ENCODE peak calls at places on chromosomes 12 and 14, in nine cellular contexts. One of them, this sample, is unnamed.

GRCh38 chr12:103495158-103495782 is 498 bp downstream of the C12orf42 start:
- DNase-seq in AG09319: no peak
- DNase-seq in stimulated activated effector memory CD8-positive, alpha-beta T cell treated with anti-CD3 and anti-CD28 coated beads, Interleukin-12 subunit alpha, Interleukin-12 subunit beta, amount 100 ng/mL, for 72 hours: peak
- DNase-seq in cardiac muscle cell: peak
- DNase-seq in activated T-cell treated with anti-CD3 and anti-CD28 coated beads for 24 hours: peak
- DNase-seq in A172: no peak
- DNase-seq in Calu3: no peak
- DNase-seq in effector CD4-positive, alpha-beta T cell: peak
- DNase-seq in progenitor cell of endocrine pancreas: no peak
- DNase-seq in this sample: no peak

GRCh38 chr12:85711735-85712390 is 124.3 kb downstream of the RASSF9 start:
- DNase-seq in stimulated activated effector memory CD8-positive, alpha-beta T cell treated with anti-CD3 and anti-CD28 coated beads, Interleukin-12 subunit alpha, Interleukin-12 subunit beta, amount 100 ng/mL, for 72 hours: no peak
- DNase-seq in progenitor cell of endocrine pancreas: no peak
- DNase-seq in effector CD4-positive, alpha-beta T cell: no peak
- DNase-seq in AG09319: no peak
- DNase-seq in cardiac muscle cell: no peak
- DNase-seq in activated T-cell treated with anti-CD3 and anti-CD28 coated beads for 24 hours: no peak
- DNase-seq in A172: no peak
- DNase-seq in Calu3: no peak
- DNase-seq in this sample: no peak

GRCh38 chr14:91284791-91285548 is 40.5 kb upstream of the GPR68 start:
- DNase-seq in progenitor cell of endocrine pancreas: no peak
- DNase-seq in stimulated activated effector memory CD8-positive, alpha-beta T cell treated with anti-CD3 and anti-CD28 coated beads, Interleukin-12 subunit alpha, Interleukin-12 subunit beta, amount 100 ng/mL, for 72 hours: no peak
- DNase-seq in effector CD4-positive, alpha-beta T cell: no peak
- DNase-seq in AG09319: no peak
- DNase-seq in Calu3: no peak
- DNase-seq in activated T-cell treated with anti-CD3 and anti-CD28 coated beads for 24 hours: no peak
- DNase-seq in cardiac muscle cell: no peak
- DNase-seq in A172: peak
- DNase-seq in this sample: no peak

GRCh38 chr12:89357297-89357730 is 5.0 kb upstream of the DUSP6 start:
- DNase-seq in effector CD4-positive, alpha-beta T cell: no peak
- DNase-seq in Calu3: peak
- DNase-seq in cardiac muscle cell: peak
- DNase-seq in A172: no peak
- DNase-seq in progenitor cell of endocrine pancreas: peak
- DNase-seq in AG09319: no peak
- DNase-seq in stimulated activated effector memory CD8-positive, alpha-beta T cell treated with anti-CD3 and anti-CD28 coated beads, Interleukin-12 subunit alpha, Interleukin-12 subunit beta, amount 100 ng/mL, for 72 hours: no peak
- DNase-seq in activated T-cell treated with anti-CD3 and anti-CD28 coated beads for 24 hours: no peak
- DNase-seq in this sample: no peak

GRCh38 chr12:14810953-14811483 is 3.0 kb downstream of the SMCO3 start:
- DNase-seq in progenitor cell of endocrine pancreas: no peak
- DNase-seq in cardiac muscle cell: no peak
- DNase-seq in Calu3: peak
- DNase-seq in effector CD4-positive, alpha-beta T cell: no peak
- DNase-seq in stimulated activated effector memory CD8-positive, alpha-beta T cell treated with anti-CD3 and anti-CD28 coated beads, Interleukin-12 subunit alpha, Interleukin-12 subunit beta, amount 100 ng/mL, for 72 hours: no peak
- DNase-seq in activated T-cell treated with anti-CD3 and anti-CD28 coated beads for 24 hours: no peak
- DNase-seq in AG09319: no peak
- DNase-seq in A172: peak
- DNase-seq in this sample: no peak

GRCh38 chr12:39814626-39815025 is 195.0 kb upstream of the ABCD2 start:
- DNase-seq in cardiac muscle cell: no peak
- DNase-seq in effector CD4-positive, alpha-beta T cell: no peak
- DNase-seq in activated T-cell treated with anti-CD3 and anti-CD28 coated beads for 24 hours: no peak
- DNase-seq in progenitor cell of endocrine pancreas: no peak
- DNase-seq in stimulated activated effector memory CD8-positive, alpha-beta T cell treated with anti-CD3 and anti-CD28 coated beads, Interleukin-12 subunit alpha, Interleukin-12 subunit beta, amount 100 ng/mL, for 72 hours: no peak
- DNase-seq in Calu3: no peak
- DNase-seq in A172: no peak
- DNase-seq in AG09319: no peak
- DNase-seq in this sample: no peak

GRCh38 chr14:93268406-93268805 is 61.4 kb downstream of the UBR7 start:
- DNase-seq in AG09319: no peak
- DNase-seq in stimulated activated effector memory CD8-positive, alpha-beta T cell treated with anti-CD3 and anti-CD28 coated beads, Interleukin-12 subunit alpha, Interleukin-12 subunit beta, amount 100 ng/mL, for 72 hours: no peak
- DNase-seq in cardiac muscle cell: no peak
- DNase-seq in progenitor cell of endocrine pancreas: no peak
- DNase-seq in effector CD4-positive, alpha-beta T cell: no peak
- DNase-seq in Calu3: no peak
- DNase-seq in A172: no peak
- DNase-seq in activated T-cell treated with anti-CD3 and anti-CD28 coated beads for 24 hours: no peak
- DNase-seq in this sample: no peak

GRCh38 chr12:113299619-113300237 is 35.2 kb downstream of the SLC8B1 start:
- DNase-seq in Calu3: peak
- DNase-seq in progenitor cell of endocrine pancreas: no peak
- DNase-seq in activated T-cell treated with anti-CD3 and anti-CD28 coated beads for 24 hours: no peak
- DNase-seq in stimulated activated effector memory CD8-positive, alpha-beta T cell treated with anti-CD3 and anti-CD28 coated beads, Interleukin-12 subunit alpha, Interleukin-12 subunit beta, amount 100 ng/mL, for 72 hours: no peak
- DNase-seq in A172: peak
- DNase-seq in cardiac muscle cell: peak
- DNase-seq in effector CD4-positive, alpha-beta T cell: no peak
- DNase-seq in AG09319: peak
- DNase-seq in this sample: peak

GRCh38 chr14:64725879-64726584 is 21.8 kb downstream of the PLEKHG3 start:
- DNase-seq in stimulated activated effector memory CD8-positive, alpha-beta T cell treated with anti-CD3 and anti-CD28 coated beads, Interleukin-12 subunit alpha, Interleukin-12 subunit beta, amount 100 ng/mL, for 72 hours: no peak
- DNase-seq in activated T-cell treated with anti-CD3 and anti-CD28 coated beads for 24 hours: no peak
- DNase-seq in AG09319: no peak
- DNase-seq in cardiac muscle cell: no peak
- DNase-seq in effector CD4-positive, alpha-beta T cell: no peak
- DNase-seq in A172: no peak
- DNase-seq in progenitor cell of endocrine pancreas: no peak
- DNase-seq in Calu3: no peak
- DNase-seq in this sample: no peak

This sample was measured in Panc1.